ENCODE peak calls at places on chromosomes 3 and 15, in eight cellular contexts. One of them, this sample, is unnamed.

GRCh38 chr3:112848196-112848595 is 1.5 kb upstream of the CD200R1L start:
- DNase-seq in astrocyte: no peak
- DNase-seq in heart left ventricle: no peak
- DNase-seq in prostate gland: no peak
- DNase-seq in Karpas-422: no peak
- DNase-seq in testis: no peak
- DNase-seq in breast epithelium: no peak
- DNase-seq in mesenchymal stem cell: no peak
- DNase-seq in this sample: no peak

GRCh38 chr3:123357275-123357674 is 91.6 kb downstream of the ADCY5 start:
- DNase-seq in astrocyte: no peak
- DNase-seq in heart left ventricle: no peak
- DNase-seq in prostate gland: no peak
- DNase-seq in Karpas-422: no peak
- DNase-seq in testis: no peak
- DNase-seq in breast epithelium: no peak
- DNase-seq in mesenchymal stem cell: no peak
- DNase-seq in this sample: no peak

GRCh38 chr15:90412356-90413194 is 24.5 kb downstream of the IQGAP1 start:
- DNase-seq in astrocyte: peak; percentile 89
- DNase-seq in heart left ventricle: no peak
- DNase-seq in prostate gland: peak; percentile 76
- DNase-seq in Karpas-422: no peak
- DNase-seq in testis: no peak
- DNase-seq in breast epithelium: no peak
- DNase-seq in mesenchymal stem cell: peak; percentile 89
- DNase-seq in this sample: no peak

GRCh38 chr3:191051037-191051436 is 148.0 kb upstream of the OSTN start:
- DNase-seq in astrocyte: peak; percentile 15
- DNase-seq in heart left ventricle: no peak
- DNase-seq in prostate gland: no peak
- DNase-seq in Karpas-422: peak; percentile 81
- DNase-seq in testis: no peak
- DNase-seq in breast epithelium: no peak
- DNase-seq in mesenchymal stem cell: peak; percentile 32
- DNase-seq in this sample: no peak

GRCh38 chr3:156677120-156677479 is 2.7 kb downstream of the TIPARP start:
- DNase-seq in astrocyte: no peak
- DNase-seq in heart left ventricle: no peak
- DNase-seq in prostate gland: no peak
- DNase-seq in Karpas-422: no peak
- DNase-seq in testis: no peak
- DNase-seq in breast epithelium: no peak
- DNase-seq in mesenchymal stem cell: peak; percentile 48
- DNase-seq in this sample: no peak

GRCh38 chr3:158896729-158897128 is 94.9 kb downstream of the MFSD1 start:
- DNase-seq in astrocyte: no peak
- DNase-seq in heart left ventricle: no peak
- DNase-seq in prostate gland: no peak
- DNase-seq in Karpas-422: no peak
- DNase-seq in testis: no peak
- DNase-seq in breast epithelium: no peak
- DNase-seq in mesenchymal stem cell: no peak
- DNase-seq in this sample: no peak

GRCh38 chr3:50389368-50389767 is 30.0 kb upstream of the TMEM115 start:
- DNase-seq in astrocyte: no peak
- DNase-seq in heart left ventricle: no peak
- DNase-seq in prostate gland: no peak
- DNase-seq in Karpas-422: no peak
- DNase-seq in testis: no peak
- DNase-seq in breast epithelium: no peak
- DNase-seq in mesenchymal stem cell: no peak
- DNase-seq in this sample: no peak

GRCh38 chr15:70563561-70564095 is 199.7 kb downstream of the UACA start:
- DNase-seq in astrocyte: no peak
- DNase-seq in heart left ventricle: no peak
- DNase-seq in prostate gland: no peak
- DNase-seq in Karpas-422: no peak
- DNase-seq in testis: no peak
- DNase-seq in breast epithelium: no peak
- DNase-seq in mesenchymal stem cell: no peak
- DNase-seq in this sample: no peak

GRCh38 chr3:146187334-146187950 is 26.5 kb upstream of the PLOD2 start:
- DNase-seq in astrocyte: no peak
- DNase-seq in heart left ventricle: no peak
- DNase-seq in prostate gland: no peak
- DNase-seq in Karpas-422: peak; percentile 69
- DNase-seq in testis: peak; percentile 34
- DNase-seq in breast epithelium: no peak
- DNase-seq in mesenchymal stem cell: peak; percentile 46
- DNase-seq in this sample: no peak

GRCh38 chr3:47022540-47023161 is 43.2 kb downstream of the NBEAL2 start:
- DNase-seq in astrocyte: no peak
- DNase-seq in heart left ventricle: no peak
- DNase-seq in prostate gland: no peak
- DNase-seq in Karpas-422: no peak
- DNase-seq in testis: no peak
- DNase-seq in breast epithelium: no peak
- DNase-seq in mesenchymal stem cell: peak; percentile 24
- DNase-seq in this sample: no peak

GRCh38 chr3:131053021-131053420 is 26.3 kb downstream of the NEK11 start:
- DNase-seq in astrocyte: no peak
- DNase-seq in heart left ventricle: no peak
- DNase-seq in prostate gland: no peak
- DNase-seq in Karpas-422: peak; percentile 51
- DNase-seq in testis: no peak
- DNase-seq in breast epithelium: no peak
- DNase-seq in mesenchymal stem cell: peak; percentile 22
- DNase-seq in this sample: no peak

GRCh38 chr15:40347559-40348470 is 3.0 kb upstream of the PHGR1 start:
- DNase-seq in astrocyte: no peak
- DNase-seq in heart left ventricle: no peak
- DNase-seq in prostate gland: no peak
- DNase-seq in Karpas-422: no peak
- DNase-seq in testis: no peak
- DNase-seq in breast epithelium: no peak
- DNase-seq in mesenchymal stem cell: no peak
- DNase-seq in this sample: no peak

GRCh38 chr3:151709847-151710246 is 23.9 kb upstream of the AADACL2 start:
- DNase-seq in astrocyte: peak; percentile 83
- DNase-seq in heart left ventricle: no peak
- DNase-seq in prostate gland: no peak
- DNase-seq in Karpas-422: no peak
- DNase-seq in testis: no peak
- DNase-seq in breast epithelium: no peak
- DNase-seq in mesenchymal stem cell: peak; percentile 72
- DNase-seq in this sample: no peak

GRCh38 chr3:151707216-151707615 is 26.5 kb upstream of the AADACL2 start:
- DNase-seq in astrocyte: no peak
- DNase-seq in heart left ventricle: no peak
- DNase-seq in prostate gland: no peak
- DNase-seq in Karpas-422: no peak
- DNase-seq in testis: no peak
- DNase-seq in breast epithelium: no peak
- DNase-seq in mesenchymal stem cell: peak; percentile 33
- DNase-seq in this sample: no peak

DNA sequence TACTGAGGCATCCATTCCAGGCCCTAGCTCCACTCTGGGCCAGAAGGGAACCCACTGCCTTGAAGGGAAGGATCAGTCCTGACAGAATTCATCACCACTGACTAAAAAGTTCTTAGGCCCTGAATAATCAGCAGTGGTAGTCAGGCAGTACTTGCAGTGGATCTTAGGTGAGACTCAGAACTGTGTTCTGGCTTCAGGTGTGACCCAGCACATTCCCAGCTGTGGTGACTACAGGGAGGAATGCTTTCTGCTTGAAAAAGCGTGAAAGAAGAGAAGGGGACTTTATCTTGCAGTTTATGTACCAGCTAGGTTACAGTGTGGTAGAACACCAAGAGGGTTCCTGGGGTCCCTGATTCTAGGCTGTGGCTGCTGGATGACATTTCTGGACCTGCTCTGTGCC is 24.9 kb upstream of the AADACL2 start:
- DNase-seq in astrocyte: no peak
- DNase-seq in heart left ventricle: no peak
- DNase-seq in prostate gland: no peak
- DNase-seq in Karpas-422: no peak
- DNase-seq in testis: no peak
- DNase-seq in breast epithelium: no peak
- DNase-seq in mesenchymal stem cell: no peak
- DNase-seq in this sample: no peak
- H3K4me3 ChIP-seq in astrocyte: no peak overlapping the region
- H3K4me3 ChIP-seq in heart left ventricle: no peak overlapping the region
- H3K4me3 ChIP-seq in prostate gland: no peak overlapping the region
- H3K4me3 ChIP-seq in Karpas-422: no peak overlapping the region
- H3K4me3 ChIP-seq in testis: no peak overlapping the region
- H3K4me3 ChIP-seq in breast epithelium: no peak overlapping the region
- H3K4me3 ChIP-seq in mesenchymal stem cell: no peak overlapping the region
- H3K4me3 ChIP-seq in this sample: no peak overlapping the region

DNA sequence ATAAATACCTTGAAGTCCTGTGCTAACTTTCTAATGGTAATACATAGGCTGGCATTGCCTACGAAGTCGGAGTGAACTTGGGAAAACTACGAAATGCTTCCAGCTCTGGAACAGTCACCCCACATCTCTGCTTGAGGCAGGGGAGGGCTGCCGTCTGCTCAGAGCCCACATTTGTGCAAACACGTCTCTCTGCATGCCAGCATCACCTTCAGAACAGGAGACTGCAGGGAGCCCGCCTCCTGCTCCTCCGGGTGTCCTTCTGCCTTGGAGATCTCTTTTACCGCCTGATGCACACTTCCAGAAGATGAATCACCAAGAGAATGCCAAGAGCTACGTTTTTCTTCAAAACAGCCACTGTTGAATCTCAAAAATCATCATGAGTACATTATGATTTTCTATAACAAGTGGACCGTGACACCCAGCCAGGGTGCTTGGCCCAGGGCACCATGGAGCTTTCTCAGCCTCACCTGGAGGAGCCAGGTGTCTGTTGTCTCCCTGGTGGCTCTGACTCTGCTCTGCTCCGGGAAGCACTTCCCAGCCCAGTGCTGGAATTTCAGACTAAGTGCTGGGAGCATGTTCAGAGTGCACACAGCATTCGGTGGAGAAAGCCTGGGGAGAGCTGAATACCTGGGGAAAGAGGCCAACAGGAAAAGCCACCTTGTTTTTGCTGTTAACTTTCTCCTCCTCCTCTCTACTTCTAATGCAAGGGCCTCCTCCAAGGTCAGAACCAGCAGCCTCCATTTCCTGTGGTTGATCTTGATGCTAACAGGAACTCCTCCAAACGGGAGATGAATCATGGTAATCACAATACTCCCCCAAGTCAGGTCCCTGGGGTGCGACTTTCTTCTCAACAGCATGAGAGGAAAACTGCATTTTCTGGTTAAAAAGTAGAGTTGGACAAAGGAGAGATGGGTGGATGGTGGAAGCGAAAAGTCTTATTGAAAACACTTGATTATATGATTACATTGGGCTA is 467.7 kb downstream of the GABRG3 start:
- DNase-seq in astrocyte: peak; percentile 16
- DNase-seq in heart left ventricle: no peak
- DNase-seq in prostate gland: no peak
- DNase-seq in Karpas-422: no peak
- DNase-seq in testis: no peak
- DNase-seq in breast epithelium: no peak
- DNase-seq in mesenchymal stem cell: no peak
- DNase-seq in this sample: no peak
- H3K9me3 ChIP-seq in astrocyte: no peaks in the 10 kb centered on the region
- H3K9me3 ChIP-seq in heart left ventricle: no peaks in the 10 kb centered on the region
- H3K9me3 ChIP-seq in prostate gland: no peaks in the 10 kb centered on the region
- H3K9me3 ChIP-seq in Karpas-422: peaks cover 37% of the 10 kb centered on the region
- H3K9me3 ChIP-seq in testis: no peaks in the 10 kb centered on the region
- H3K9me3 ChIP-seq in breast epithelium: no peaks in the 10 kb centered on the region
- H3K9me3 ChIP-seq in mesenchymal stem cell: no peaks in the 10 kb centered on the region
- H3K9me3 ChIP-seq in this sample: no peaks in the 10 kb centered on the region

DNA sequence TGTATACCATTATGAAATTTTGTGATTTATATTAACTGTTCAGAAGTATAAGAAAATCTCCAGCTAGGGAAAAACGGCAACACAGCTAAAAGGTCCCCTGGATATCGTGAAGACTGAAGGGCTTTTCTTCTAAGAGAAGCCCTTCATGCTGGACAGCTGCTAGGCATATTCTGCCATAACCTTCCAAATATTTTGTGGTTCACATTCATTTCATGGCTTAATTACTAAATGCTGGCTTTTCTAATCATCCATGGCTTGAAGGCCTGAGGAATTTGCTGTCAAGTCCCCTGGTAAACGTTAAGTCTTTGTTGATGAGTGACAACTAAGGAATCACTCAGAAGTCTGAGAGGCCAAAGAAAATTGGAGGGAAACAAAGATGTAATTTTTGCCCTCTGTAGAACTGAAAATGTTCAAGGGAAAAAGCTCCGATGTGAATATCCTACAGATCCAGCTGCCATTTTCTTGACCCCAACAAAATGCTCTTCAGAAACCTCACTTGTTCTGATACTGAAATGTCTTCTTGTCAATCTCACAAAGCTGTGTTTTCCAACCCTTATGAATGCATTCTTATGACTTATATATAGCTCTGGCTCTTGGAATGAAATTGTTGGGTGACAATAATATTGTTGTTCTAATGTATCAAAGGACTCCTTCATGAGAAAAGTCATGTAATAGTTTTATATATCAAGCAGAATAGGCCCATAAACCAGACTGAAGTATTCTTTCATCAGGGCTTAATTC is 157.3 kb upstream of the TGFBR2 start:
- DNase-seq in astrocyte: peak; percentile 28
- DNase-seq in heart left ventricle: no peak
- DNase-seq in prostate gland: no peak
- DNase-seq in Karpas-422: no peak
- DNase-seq in testis: no peak
- DNase-seq in breast epithelium: no peak
- DNase-seq in mesenchymal stem cell: no peak
- DNase-seq in this sample: no peak
- H3K36me3 ChIP-seq in astrocyte: no peaks in the 10 kb centered on the region
- H3K36me3 ChIP-seq in heart left ventricle: no peaks in the 10 kb centered on the region
- H3K36me3 ChIP-seq in prostate gland: no peaks in the 10 kb centered on the region
- H3K36me3 ChIP-seq in Karpas-422: no peaks in the 10 kb centered on the region
- H3K36me3 ChIP-seq in testis: no peaks in the 10 kb centered on the region
- H3K36me3 ChIP-seq in breast epithelium: no peaks in the 10 kb centered on the region
- H3K36me3 ChIP-seq in mesenchymal stem cell: no peaks in the 10 kb centered on the region
- H3K36me3 ChIP-seq in this sample: no peaks in the 10 kb centered on the region

DNA sequence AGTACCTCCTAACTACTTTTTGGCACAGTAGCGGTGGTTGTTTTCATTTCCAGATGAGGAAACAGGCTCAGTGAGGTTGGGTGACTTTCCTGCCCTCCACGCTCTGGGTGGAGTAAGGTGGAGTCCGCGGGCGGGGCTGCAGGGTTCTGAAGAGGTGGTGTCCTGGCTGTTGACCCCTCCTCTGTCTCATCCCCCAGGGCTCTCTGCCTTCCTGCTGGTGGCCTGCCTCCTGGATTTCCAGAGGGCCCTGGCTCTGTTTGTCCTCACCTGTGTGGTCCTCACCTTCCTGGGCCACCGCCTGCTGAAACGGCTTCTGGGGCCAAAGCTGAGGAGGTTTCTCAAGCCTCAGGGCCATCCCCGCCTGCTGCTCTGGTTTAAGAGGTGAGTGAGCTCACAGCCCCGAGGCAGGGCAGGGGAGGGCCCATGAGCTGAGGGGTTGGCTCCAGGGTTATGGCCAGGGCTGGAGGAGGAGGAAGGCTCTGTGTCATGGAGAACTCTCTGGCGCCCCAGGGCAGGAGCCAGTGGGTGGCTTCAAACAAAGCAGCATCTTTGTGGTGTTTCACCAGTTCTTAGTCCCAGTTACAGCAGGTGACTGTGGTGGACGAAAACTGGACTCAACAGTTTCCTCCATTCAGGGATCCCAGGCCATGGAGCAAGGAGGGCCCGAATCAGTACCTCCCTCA is 10.4 kb downstream of the SLC28A1 start:
- DNase-seq in astrocyte: no peak
- DNase-seq in heart left ventricle: no peak
- DNase-seq in prostate gland: no peak
- DNase-seq in Karpas-422: no peak
- DNase-seq in testis: no peak
- DNase-seq in breast epithelium: no peak
- DNase-seq in mesenchymal stem cell: no peak
- DNase-seq in this sample: no peak
- H3K4me3 ChIP-seq in astrocyte: no peak overlapping the region
- H3K4me3 ChIP-seq in heart left ventricle: no peak overlapping the region
- H3K4me3 ChIP-seq in prostate gland: no peak overlapping the region
- H3K4me3 ChIP-seq in Karpas-422: no peak overlapping the region
- H3K4me3 ChIP-seq in testis: no peak overlapping the region
- H3K4me3 ChIP-seq in breast epithelium: no peak overlapping the region
- H3K4me3 ChIP-seq in mesenchymal stem cell: no peak overlapping the region
- H3K4me3 ChIP-seq in this sample: no peak overlapping the region

This sample was measured in MG63.